ENCODE peak calls at places on chromosomes 12 and 14, in five cellular contexts. One of them, this sample, is unnamed.

GRCh38 chr12:10501031-10501430 is 4.7 kb upstream of the EIF2S3B start:
- DNase-seq in HFFc6: no peak
- DNase-seq in fibroblast of mammary gland: peak
- DNase-seq in astrocyte of the spinal cord: peak
- DNase-seq in lung: no peak
- DNase-seq in this sample: no peak

GRCh38 chr12:132761032-132761910 is at the start of gene ANKLE2:
- DNase-seq in HFFc6: peak
- DNase-seq in fibroblast of mammary gland: peak
- DNase-seq in astrocyte of the spinal cord: peak
- DNase-seq in lung: peak
- DNase-seq in this sample: no peak

GRCh38 chr14:44901696-44902095 is 60.1 kb downstream of the KLHL28 start:
- DNase-seq in HFFc6: no peak
- DNase-seq in fibroblast of mammary gland: no peak
- DNase-seq in astrocyte of the spinal cord: no peak
- DNase-seq in lung: no peak
- DNase-seq in this sample: no peak

GRCh38 chr12:130121246-130122005 is 40.8 kb upstream of the FZD10 start:
- DNase-seq in HFFc6: no peak
- DNase-seq in fibroblast of mammary gland: no peak
- DNase-seq in astrocyte of the spinal cord: no peak
- DNase-seq in lung: no peak
- DNase-seq in this sample: peak

GRCh38 chr12:13386269-13387039 is 189.9 kb downstream of the EMP1 start:
- DNase-seq in HFFc6: no peak
- DNase-seq in fibroblast of mammary gland: no peak
- DNase-seq in astrocyte of the spinal cord: no peak
- DNase-seq in lung: no peak
- DNase-seq in this sample: no peak

GRCh38 chr14:43503508-43503907 is 1003.6 kb downstream of the FSCB start:
- DNase-seq in HFFc6: no peak
- DNase-seq in fibroblast of mammary gland: no peak
- DNase-seq in astrocyte of the spinal cord: no peak
- DNase-seq in lung: no peak
- DNase-seq in this sample: no peak

GRCh38 chr12:49671051-49671765 is 36.0 kb downstream of the FMNL3 start:
- DNase-seq in HFFc6: no peak
- DNase-seq in fibroblast of mammary gland: no peak
- DNase-seq in astrocyte of the spinal cord: no peak
- DNase-seq in lung: no peak
- DNase-seq in this sample: no peak

GRCh38 chr14:74531467-74531866 is 37.9 kb downstream of the ISCA2 start:
- DNase-seq in HFFc6: peak
- DNase-seq in fibroblast of mammary gland: peak
- DNase-seq in astrocyte of the spinal cord: peak
- DNase-seq in lung: peak
- DNase-seq in this sample: no peak

GRCh38 chr14:88870777-88871176 is 46.3 kb downstream of the TTC8 start:
- DNase-seq in HFFc6: no peak
- DNase-seq in fibroblast of mammary gland: no peak
- DNase-seq in astrocyte of the spinal cord: no peak
- DNase-seq in lung: no peak
- DNase-seq in this sample: no peak

GRCh38 chr14:53999061-53999488 is 42.5 kb upstream of the BMP4 start:
- DNase-seq in HFFc6: peak
- DNase-seq in fibroblast of mammary gland: no peak
- DNase-seq in astrocyte of the spinal cord: peak
- DNase-seq in lung: peak
- DNase-seq in this sample: no peak

GRCh38 chr12:92695577-92695976 is 7.2 kb upstream of the PLEKHG7 start:
- DNase-seq in HFFc6: no peak
- DNase-seq in fibroblast of mammary gland: no peak
- DNase-seq in astrocyte of the spinal cord: no peak
- DNase-seq in lung: no peak
- DNase-seq in this sample: no peak

GRCh38 chr14:75281691-75282000 is 3.0 kb downstream of the FOS start:
- DNase-seq in HFFc6: no peak
- DNase-seq in fibroblast of mammary gland: no peak
- DNase-seq in astrocyte of the spinal cord: no peak
- DNase-seq in lung: no peak
- DNase-seq in this sample: no peak

GRCh38 chr14:54967496-54967895 is 59.4 kb downstream of the WDHD1 start:
- DNase-seq in HFFc6: no peak
- DNase-seq in fibroblast of mammary gland: no peak
- DNase-seq in astrocyte of the spinal cord: no peak
- DNase-seq in lung: no peak
- DNase-seq in this sample: no peak

GRCh38 chr12:122513660-122514059 is 12.9 kb upstream of the ZCCHC8 start:
- DNase-seq in HFFc6: no peak
- DNase-seq in fibroblast of mammary gland: no peak
- DNase-seq in astrocyte of the spinal cord: no peak
- DNase-seq in lung: no peak
- DNase-seq in this sample: no peak

GRCh38 chr14:23301969-23302289 is 730 bp downstream of the PPP1R3E start:
- DNase-seq in HFFc6: no peak
- DNase-seq in fibroblast of mammary gland: no peak
- DNase-seq in astrocyte of the spinal cord: no peak
- DNase-seq in lung: no peak
- DNase-seq in this sample: no peak

DNA sequence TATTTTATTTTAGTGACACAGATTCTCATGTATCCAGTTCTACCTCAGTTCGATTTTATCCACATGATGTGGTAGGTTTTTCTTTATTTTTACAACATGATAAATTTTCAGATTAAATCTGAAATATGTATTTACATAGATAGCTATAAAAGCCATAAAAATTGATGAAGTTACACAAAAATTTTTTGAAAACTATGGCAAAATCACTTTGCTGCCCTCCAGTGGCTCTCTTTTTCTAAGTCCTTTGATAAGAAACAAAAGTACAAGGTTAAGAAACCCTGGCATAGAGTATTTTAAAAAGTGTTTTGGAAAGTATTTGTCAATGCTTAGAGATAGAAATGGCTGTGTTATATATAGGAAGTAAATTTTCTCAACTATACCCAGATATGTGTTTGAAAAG is 104.2 kb downstream of the PCNX1 start:
- DNase-seq in HFFc6: no peak
- DNase-seq in fibroblast of mammary gland: no peak
- DNase-seq in astrocyte of the spinal cord: no peak
- DNase-seq in lung: no peak
- DNase-seq in this sample: no peak
- TF ChIP-seq CTCF in HFFc6: peak
- TF ChIP-seq CTCF in fibroblast of mammary gland: peak
- TF ChIP-seq CTCF in astrocyte of the spinal cord: peak
- TF ChIP-seq CTCF in lung: no peak
- TF ChIP-seq CTCF in this sample: peak

GRCh38 chr14:95433094-95433478 is 83.4 kb downstream of the SYNE3 start:
- DNase-seq in HFFc6: no peak
- DNase-seq in fibroblast of mammary gland: no peak
- DNase-seq in astrocyte of the spinal cord: no peak
- DNase-seq in lung: no peak
- DNase-seq in this sample: no peak
- TF ChIP-seq CTCF in HFFc6: no peak
- TF ChIP-seq CTCF in fibroblast of mammary gland: no peak
- TF ChIP-seq CTCF in astrocyte of the spinal cord: no peak
- TF ChIP-seq CTCF in lung: no peak
- TF ChIP-seq CTCF in this sample: no peak

GRCh38 chr14:57293851-57294837 is 25.4 kb downstream of the AP5M1 start:
- DNase-seq in HFFc6: no peak
- DNase-seq in fibroblast of mammary gland: peak
- DNase-seq in astrocyte of the spinal cord: peak
- DNase-seq in lung: no peak
- DNase-seq in this sample: no peak
- TF ChIP-seq CTCF in HFFc6: peak
- TF ChIP-seq CTCF in fibroblast of mammary gland: peak
- TF ChIP-seq CTCF in astrocyte of the spinal cord: no peak
- TF ChIP-seq CTCF in lung: no peak
- TF ChIP-seq CTCF in this sample: peak

GRCh38 chr14:105376521-105377440 is 21.6 kb upstream of the TEX22 start:
- DNase-seq in HFFc6: no peak
- DNase-seq in fibroblast of mammary gland: no peak
- DNase-seq in astrocyte of the spinal cord: no peak
- DNase-seq in lung: no peak
- DNase-seq in this sample: no peak

GRCh38 chr14:105377555-105378182 is 20.7 kb upstream of the TEX22 start:
- DNase-seq in HFFc6: no peak
- DNase-seq in fibroblast of mammary gland: no peak
- DNase-seq in astrocyte of the spinal cord: no peak
- DNase-seq in lung: no peak
- DNase-seq in this sample: no peak

GRCh38 chr14:105378199-105378598 is 20.1 kb upstream of the TEX22 start:
- DNase-seq in HFFc6: no peak
- DNase-seq in fibroblast of mammary gland: no peak
- DNase-seq in astrocyte of the spinal cord: no peak
- DNase-seq in lung: no peak
- DNase-seq in this sample: no peak

GRCh38 chr14:105375635-105376057 is 22.7 kb upstream of the TEX22 start:
- DNase-seq in HFFc6: no peak
- DNase-seq in fibroblast of mammary gland: peak
- DNase-seq in astrocyte of the spinal cord: no peak
- DNase-seq in lung: no peak
- DNase-seq in this sample: no peak

DNA sequence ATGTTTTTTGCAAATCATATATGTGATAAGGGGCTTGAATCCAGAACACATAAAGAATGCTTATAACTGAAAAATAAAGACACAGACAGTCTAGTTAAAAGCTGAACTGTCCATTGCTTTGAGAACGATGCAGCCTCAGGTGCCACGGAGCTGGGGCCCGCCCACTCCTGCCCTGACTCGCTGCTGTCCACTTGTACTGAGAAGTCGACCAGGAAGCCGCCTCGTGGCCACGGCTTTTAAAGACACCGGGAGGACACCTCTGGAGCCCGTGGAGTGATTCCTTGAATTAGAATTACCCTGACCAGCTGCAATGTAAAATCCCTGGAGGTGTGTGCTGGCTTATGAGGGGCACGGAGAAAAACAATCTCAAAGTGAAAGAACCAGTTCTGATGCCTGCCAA is 23.9 kb upstream of the TEX22 start:
- DNase-seq in HFFc6: no peak
- DNase-seq in fibroblast of mammary gland: no peak
- DNase-seq in astrocyte of the spinal cord: no peak
- DNase-seq in lung: no peak
- DNase-seq in this sample: no peak
- TF ChIP-seq CTCF in HFFc6: no peak
- TF ChIP-seq CTCF in fibroblast of mammary gland: no peak
- TF ChIP-seq CTCF in astrocyte of the spinal cord: no peak
- TF ChIP-seq CTCF in lung: no peak
- TF ChIP-seq CTCF in this sample: no peak

This sample was measured in right atrium auricular region.